ENCODE peak calls at places on chromosome 9, in nine cellular contexts. P, Y, R, N, B, A, I, F and M are unnamed samples. For H3K4me1 and H3K36me3, the result is how much of the 10 kb centered on the place peaks cover.

GRCh38 chr9:91102269-91102668 is 259.4 kb downstream of the AUH start:
- DNase-seq in A (no peak), P (no peak), I (no peak), F (no peak), R (no peak), Y (no peak), N (no peak), B (no peak), M (no peak)

GRCh38 chr9:116464987-116465571 is 222.0 kb upstream of the TRIM32 start:
- DNase-seq in P (no peak), F (no peak), A (no peak), R (no peak), B (no peak), I (no peak), Y (no peak), N (no peak), M (no peak)

GRCh38 chr9:20220286-20220685 is 402.0 kb downstream of the MLLT3 start:
- DNase-seq in R (no peak), I (no peak), F (no peak), A (no peak), P (no peak), Y (no peak), B (no peak), N (no peak), M (no peak)

GRCh38 chr9:111759762-111760639 is 34.7 kb downstream of the SHOC1 start:
- DNase-seq in F (peak), P (peak), A (no peak), B (no peak), Y (peak), N (peak), R (peak), I (peak), M (peak)

GRCh38 chr9:68546596-68547390 is 6.1 kb upstream of the TMEM252 start:
- DNase-seq in N (peak), R (no peak), I (no peak), B (no peak), F (no peak), Y (no peak), P (no peak), A (no peak), M (no peak)

GRCh38 chr9:114506082-114506390 is 763 bp upstream of the WHRN start:
- DNase-seq in P (no peak), R (no peak), N (no peak), Y (no peak), A (no peak), B (no peak), I (no peak), F (no peak), M (no peak)

GRCh38 chr9:87676976-87677775 is 48.7 kb upstream of the CTSL start:
- DNase-seq in Y (no peak), R (no peak), B (peak), A (no peak), P (no peak), N (no peak), F (no peak), I (no peak), M (no peak)

GRCh38 chr9:120210301-120210700 is 369.7 kb downstream of the CDK5RAP2 start:
- DNase-seq in B (no peak), R (no peak), Y (no peak), I (no peak), F (no peak), N (no peak), P (no peak), A (no peak), M (no peak)

GRCh38 chr9:112665347-112665746 is 52.6 kb downstream of the INIP start:
- DNase-seq in A (no peak), N (no peak), R (no peak), Y (no peak), I (peak), B (no peak), F (no peak), P (no peak), M (no peak)

GRCh38 chr9:134422301-134422700 is 96.0 kb downstream of the RXRA start:
- DNase-seq in P (no peak), I (no peak), F (no peak), N (no peak), B (no peak), R (peak), Y (no peak), A (no peak), M (no peak)

DNA sequence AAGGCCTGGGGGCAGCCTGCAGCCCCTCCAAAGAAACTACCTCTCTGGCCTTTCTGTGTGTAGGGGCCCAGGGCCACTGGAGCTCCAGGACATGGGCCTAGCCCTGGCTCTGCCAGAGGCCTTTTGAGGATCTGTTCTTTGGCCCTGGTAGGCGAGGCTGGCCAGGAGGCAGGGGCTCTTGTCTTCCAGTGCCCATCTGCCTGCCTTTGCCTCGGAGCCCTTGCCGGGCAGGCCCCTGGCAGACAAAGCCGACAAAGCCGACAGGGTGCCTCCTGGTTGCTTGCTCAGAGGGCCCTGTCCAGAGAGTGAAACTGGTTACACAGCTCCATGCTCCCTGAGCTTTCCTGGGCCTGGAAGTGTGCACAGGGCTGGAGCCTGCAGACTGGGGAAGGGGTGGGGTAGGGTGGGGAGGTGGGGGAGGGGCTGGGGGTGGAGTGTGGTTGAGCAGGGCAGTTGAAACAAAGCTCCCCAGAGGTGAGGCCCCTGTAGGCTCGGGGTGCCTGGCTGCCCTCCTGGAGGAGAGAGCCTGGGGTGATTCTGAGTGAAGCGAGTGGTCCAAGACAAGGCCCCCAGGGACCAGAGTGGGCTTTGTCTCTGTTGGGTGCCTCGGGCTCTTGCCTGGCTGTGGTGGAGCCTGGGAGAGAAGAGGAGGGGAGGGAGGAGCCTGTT is 29.3 kb downstream of the PTPA start:
- DNase-seq in Y (peak), A (no peak), F (peak), R (peak), B (no peak), P (no peak), N (peak), I (peak), M (no peak)
- H3K4me1 ChIP-seq in Y (under half), A (half or more), F (under half), R (under half), B (half or more), P (under half), N (half or more), I (half or more), M (under half)

GRCh38 chr9:117706421-117707150 is 2.4 kb downstream of the TLR4 start:
- DNase-seq in Y (no peak), B (no peak), P (no peak), N (no peak), R (no peak), I (peak), F (no peak), A (no peak), M (no peak)
- H3K4me3 ChIP-seq in Y (no peak), B (peak), P (no peak), N (peak), R (peak), I (peak), F (no peak), A (no peak), M (no peak)

GRCh38 chr9:15505927-15506326 is 4.8 kb downstream of the PSIP1 start:
- DNase-seq in I (no peak), F (no peak), B (no peak), N (peak), Y (no peak), A (no peak), R (no peak), P (no peak), M (no peak)
- H3K36me3 ChIP-seq in I (under half), F (under half), B (under half), N (half or more), Y (half or more), A (under half), R (under half), P (under half), M (half or more)

DNA sequence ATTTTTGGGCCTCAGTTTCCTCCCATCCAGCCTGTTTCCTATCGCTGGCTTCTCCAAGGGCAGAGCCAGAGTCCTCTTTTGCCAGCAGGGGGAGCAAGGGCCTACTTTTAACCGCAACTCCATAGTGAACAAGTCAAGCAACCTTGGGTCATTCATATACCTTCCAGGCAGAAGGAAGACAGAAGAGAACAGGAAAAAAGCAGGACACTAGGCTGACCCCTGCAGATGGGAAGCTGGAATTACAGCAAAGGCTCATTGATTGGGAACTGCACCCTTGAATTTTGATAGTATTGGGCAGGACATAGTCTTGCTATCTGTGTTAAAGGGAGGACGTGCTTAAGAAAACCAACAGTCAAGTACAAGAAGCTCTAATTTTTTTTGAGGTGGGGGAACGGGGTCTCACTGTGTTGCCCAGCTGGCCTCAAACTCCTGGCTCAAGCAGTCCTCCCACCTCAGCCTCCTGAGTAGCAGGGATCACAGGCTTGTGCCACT is 30.1 kb downstream of the QRFP start:
- DNase-seq in I (peak), B (no peak), R (peak), A (peak), N (peak), P (peak), Y (peak), F (peak), M (peak)
- H3K4me1 ChIP-seq in I (under half), B (under half), R (under half), A (under half), N (under half), P (under half), Y (under half), F (under half), M (under half)

DNA sequence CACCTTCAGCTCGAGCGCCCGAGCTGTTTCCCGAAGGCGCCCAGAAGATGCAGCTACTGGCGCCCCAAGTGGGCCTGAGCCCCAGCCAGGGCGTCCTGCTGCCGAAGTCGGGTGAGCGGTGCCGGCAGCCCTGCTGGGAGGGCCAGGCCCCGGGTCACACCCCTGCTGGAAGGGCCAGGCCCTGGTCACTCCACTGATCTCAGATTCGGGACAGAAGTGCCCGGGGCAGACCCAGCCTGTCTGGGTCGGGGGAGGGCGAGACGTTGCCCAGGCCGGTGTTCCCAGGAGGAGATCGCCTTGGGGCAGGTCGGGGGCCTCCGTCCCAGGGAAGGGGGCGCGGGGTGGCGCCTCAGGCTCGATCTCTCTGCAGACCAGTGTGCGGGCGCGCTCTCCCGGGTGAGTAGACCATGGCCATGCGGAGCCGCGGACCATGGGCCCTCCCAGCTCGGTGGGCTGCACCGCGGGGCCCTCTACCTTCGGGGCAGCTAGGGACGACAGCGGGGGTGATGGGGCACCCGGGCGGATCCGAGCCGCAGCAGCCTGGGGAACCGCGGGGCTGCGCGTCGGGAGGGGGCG is 2.3 kb downstream of the LCNL1 start:
- DNase-seq in I (no peak), N (no peak), B (no peak), P (no peak), R (no peak), Y (no peak), F (no peak), A (no peak), M (no peak)
- H3K4me3 ChIP-seq in I (no peak), N (no peak), B (no peak), P (no peak), R (no peak), Y (no peak), F (peak), A (peak), M (no peak)

GRCh38 chr9:128999581-129000206 is 28.4 kb downstream of the SH3GLB2 start:
- DNase-seq in F (no peak), Y (no peak), N (no peak), I (no peak), P (no peak), A (no peak), B (no peak), R (no peak), M (no peak)

GRCh38 chr9:128998462-128998861 is 29.7 kb downstream of the SH3GLB2 start:
- DNase-seq in P (no peak), N (no peak), F (no peak), B (no peak), Y (no peak), A (no peak), R (no peak), I (no peak), M (no peak)

GRCh38 chr9:128992995-128993394 is 35.1 kb downstream of the SH3GLB2 start:
- DNase-seq in F (no peak), N (peak), R (no peak), B (no peak), I (no peak), A (no peak), Y (no peak), P (no peak), M (peak)

GRCh38 chr9:129001504-129002325 is 26.4 kb downstream of the SH3GLB2 start:
- DNase-seq in B (no peak), P (no peak), R (no peak), Y (no peak), F (no peak), I (no peak), A (no peak), N (no peak), M (no peak)

DNA sequence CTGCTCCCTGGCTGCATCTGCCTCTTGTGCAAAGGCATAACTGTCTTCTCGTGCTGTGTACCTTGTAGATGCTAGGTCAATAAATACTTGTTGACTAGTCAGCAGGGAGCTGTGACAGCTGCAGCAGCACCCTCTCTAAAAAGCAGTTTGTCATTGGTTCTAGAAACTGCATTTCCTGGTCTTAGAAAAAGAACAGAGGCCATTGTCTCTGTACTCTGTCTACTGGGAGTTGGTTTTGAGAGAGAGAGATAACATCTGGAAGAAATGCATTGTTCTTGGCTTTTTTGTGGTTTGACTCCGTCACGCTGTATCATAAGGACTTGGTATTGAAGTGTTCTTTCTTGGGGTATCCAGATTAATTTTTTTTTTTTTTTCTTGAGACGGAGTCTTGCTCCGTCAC is 32.3 kb downstream of the SH3GLB2 start:
- DNase-seq in I (peak), R (no peak), N (no peak), A (no peak), B (no peak), Y (no peak), F (no peak), P (no peak), M (no peak)
- H3K36me3 ChIP-seq in I (half or more), R (under half), N (half or more), A (under half), B (half or more), Y (half or more), F (half or more), P (under half), M (half or more)

GRCh38 chr9:95088421-95089161 is 228.9 kb downstream of the FANCC start:
- DNase-seq in Y (no peak), N (no peak), R (no peak), P (no peak), I (peak), F (no peak), A (no peak), B (no peak), M (no peak)

GRCh38 chr9:95090871-95091573 is 226.5 kb downstream of the FANCC start:
- DNase-seq in Y (no peak), N (no peak), I (no peak), P (no peak), A (no peak), F (no peak), R (no peak), B (no peak), M (no peak)

GRCh38 chr9:95087659-95088242 is 229.8 kb downstream of the FANCC start:
- DNase-seq in P (no peak), R (no peak), Y (no peak), B (no peak), N (peak), I (no peak), A (no peak), F (no peak), M (no peak)

GRCh38 chr9:95089916-95090791 is 227.4 kb downstream of the FANCC start:
- DNase-seq in I (no peak), R (no peak), B (no peak), A (no peak), Y (no peak), P (no peak), N (no peak), F (no peak), M (no peak)

DNA sequence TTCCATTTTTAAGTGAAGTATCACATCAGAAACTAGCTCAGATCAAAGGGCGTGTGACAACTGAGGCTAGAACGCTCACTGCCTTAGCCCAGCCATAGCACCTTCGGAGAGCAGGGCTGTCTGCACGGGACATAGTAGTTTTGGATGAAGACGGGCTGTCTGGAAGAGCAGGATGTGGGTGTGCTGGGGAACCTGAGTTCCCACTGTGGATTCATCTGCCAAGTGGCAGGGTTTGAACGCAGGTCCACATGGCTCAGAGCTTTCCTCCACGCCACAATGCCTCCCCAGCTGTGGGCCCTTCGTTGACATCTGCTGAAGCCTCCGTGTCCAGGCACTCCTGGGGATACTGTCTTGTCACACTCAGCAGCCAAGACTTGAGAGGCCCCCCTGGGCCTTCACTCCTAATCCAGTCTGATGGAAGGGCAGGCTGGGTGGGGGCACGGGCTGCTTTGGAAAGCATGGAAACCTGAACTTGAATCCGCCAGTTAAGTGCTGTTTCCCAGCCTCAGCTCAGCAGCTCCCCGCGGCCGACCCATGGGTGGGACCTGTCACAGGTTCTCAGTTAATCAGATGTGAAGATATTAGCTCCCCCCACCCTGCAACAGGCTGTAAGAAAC is 228.1 kb downstream of the FANCC start:
- DNase-seq in N (no peak), F (no peak), P (no peak), R (no peak), B (no peak), I (no peak), A (no peak), Y (no peak), M (no peak)
- H3K4me1 ChIP-seq in N (under half), F (under half), P (under half), R (under half), B (half or more), I (half or more), A (under half), Y (under half), M (under half)

GRCh38 chr9:95349109-95350038 is 31.9 kb upstream of the FANCC start:
- DNase-seq in R (no peak), A (no peak), Y (no peak), B (no peak), F (no peak), I (no peak), P (no peak), N (no peak), M (no peak)
- H3K4me3 ChIP-seq in R (peak), A (peak), Y (no peak), B (peak), F (no peak), I (peak), P (no peak), N (no peak), M (no peak)

DNA sequence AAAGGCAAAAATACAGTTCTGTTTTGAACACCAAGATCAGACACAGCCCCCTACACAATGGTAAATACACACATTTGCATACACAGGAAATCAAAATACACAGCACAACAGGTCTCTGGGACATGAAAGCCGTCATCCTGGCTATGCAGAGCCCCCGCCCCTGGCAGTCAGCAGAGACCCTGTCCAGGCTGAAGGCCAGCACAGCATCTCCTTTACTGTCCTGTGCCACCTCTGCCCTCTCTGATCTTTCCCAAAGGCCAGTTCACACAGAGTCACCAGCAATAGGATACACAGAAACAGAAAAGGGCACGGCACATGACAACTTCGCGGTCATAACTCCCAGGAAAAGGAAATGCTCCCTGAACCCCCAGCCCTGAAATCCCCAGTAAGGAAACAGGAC is 34.2 kb upstream of the SMU1 start:
- DNase-seq in P (no peak), Y (no peak), B (no peak), A (no peak), F (no peak), R (no peak), N (no peak), I (no peak), M (no peak)
- H3K36me3 ChIP-seq in P (under half), Y (under half), B (under half), A (under half), F (under half), R (under half), N (under half), I (under half), M (half or more)